ENCODE peak calls at places on chromosomes 4 and X, in eight cellular contexts. U is aorta, Q is globus pallidus, L is fibroblast of the conjunctiva, W is H9, C is A549, M is GOT3, F is cerebellar cortex. I is an unnamed sample.

GRCh38 chrX:10098235-10098819 is 58.4 kb upstream of the CLCN4 start:
- DNase-seq in F (no peak), M (no peak), L (no peak), C (no peak), U (no peak), Q (no peak), W (no peak), I (no peak)

GRCh38 chr4:168883513-168883912 is 126.5 kb downstream of the CBR4 start:
- DNase-seq in U (no peak), C (no peak), Q (no peak), M (no peak), L (no peak), W (no peak), F (no peak), I (no peak)

GRCh38 chr4:139808381-139809206 is 143.0 kb downstream of the MGST2 start:
- DNase-seq in L (no peak), Q (no peak), C (no peak), W (no peak), M (no peak), U (no peak), F (peak), I (no peak)

GRCh38 chr4:25694466-25694865 is 38.8 kb downstream of the SLC34A2 start:
- DNase-seq in Q (no peak), U (no peak), L (no peak), W (no peak), F (no peak), C (peak), M (no peak), I (peak)

GRCh38 chr4:83552924-83553323 is 17.0 kb downstream of the GPAT3 start:
- DNase-seq in Q (no peak), L (peak), U (no peak), F (no peak), C (peak), M (no peak), W (no peak), I (no peak)

GRCh38 chrX:45851434-45851991 is 650.8 kb upstream of the DIPK2B start:
- DNase-seq in W (peak), F (peak), U (peak), Q (no peak), L (no peak), C (peak), M (no peak), I (peak)

GRCh38 chr4:12146349-12146748 is 717.7 kb upstream of the HS3ST1 start:
- DNase-seq in M (no peak), Q (peak), W (no peak), U (no peak), L (no peak), F (no peak), C (no peak), I (no peak)

GRCh38 chr4:182925298-182925738 is 8.1 kb upstream of the DCTD start:
- DNase-seq in C (peak), F (peak), U (peak), L (peak), M (no peak), Q (peak), W (peak), I (peak)

GRCh38 chr4:83599183-83599582 is 63.3 kb downstream of the GPAT3 start:
- DNase-seq in C (peak), W (no peak), F (peak), L (peak), Q (no peak), U (no peak), M (no peak), I (peak)

GRCh38 chrX:97363843-97364242 is 480.1 kb downstream of the RPA4 start:
- DNase-seq in Q (no peak), F (no peak), M (no peak), L (no peak), C (no peak), W (no peak), U (no peak), I (no peak)

GRCh38 chr4:94426783-94427182 is 25.0 kb upstream of the PDLIM5 start:
- DNase-seq in W (no peak), Q (no peak), L (no peak), M (no peak), C (peak), F (no peak), U (no peak), I (no peak)

GRCh38 chr4:166318810-166319525 is 445.9 kb downstream of the TLL1 start:
- DNase-seq in L (no peak), Q (no peak), W (no peak), F (no peak), M (no peak), C (peak), U (no peak), I (no peak)

GRCh38 chr4:74413265-74413664 is 31.7 kb upstream of the AREG start:
- DNase-seq in M (no peak), L (no peak), Q (no peak), C (no peak), U (no peak), F (no peak), W (no peak), I (no peak)

GRCh38 chr4:1578968-1579833 is 104.9 kb downstream of the FAM53A start:
- DNase-seq in C (peak), F (peak), Q (peak), U (peak), L (peak), M (no peak), W (peak), I (no peak)

GRCh38 chr4:112813790-112814189 is 176.8 kb downstream of the LARP7 start:
- DNase-seq in U (no peak), M (no peak), L (no peak), F (no peak), W (no peak), C (no peak), Q (no peak), I (no peak)

GRCh38 chr4:55524844-55525571 is 21.7 kb downstream of the CLOCK start:
- DNase-seq in F (no peak), L (no peak), W (no peak), M (no peak), C (no peak), Q (no peak), U (no peak), I (no peak)

GRCh38 chr4:152258391-152258790 is 277.5 kb downstream of the FBXW7 start:
- DNase-seq in C (no peak), W (no peak), L (no peak), M (no peak), F (no peak), Q (no peak), U (no peak), I (no peak)

GRCh38 chr4:4782969-4783368 is 76.5 kb upstream of the MSX1 start:
- DNase-seq in Q (no peak), F (no peak), L (no peak), M (no peak), W (no peak), C (no peak), U (no peak), I (no peak)

GRCh38 chr4:164771088-164771487 is 17.2 kb downstream of the SMIM31 start:
- DNase-seq in C (no peak), W (no peak), U (no peak), M (no peak), F (no peak), Q (no peak), L (no peak), I (no peak)

GRCh38 chrX:6644411-6644810 is 109.5 kb upstream of the VCX3A start:
- DNase-seq in W (no peak), C (peak), L (no peak), Q (no peak), U (no peak), F (no peak), M (no peak), I (no peak)

GRCh38 chr4:111957131-111957530 is 188.1 kb upstream of the FAM241A start:
- DNase-seq in U (no peak), C (no peak), M (no peak), F (no peak), L (no peak), W (no peak), Q (no peak), I (no peak)

GRCh38 chr4:83109480-83110221 is 4.9 kb downstream of the PLAC8 start:
- DNase-seq in Q (no peak), C (peak), L (no peak), M (peak), U (peak), W (peak), F (no peak), I (no peak)

GRCh38 chr4:139144161-139144859 is 32.7 kb downstream of the ELF2 start:
- DNase-seq in L (peak), C (no peak), Q (no peak), F (no peak), W (peak), U (peak), M (no peak), I (no peak)

GRCh38 chr4:104169437-104169836 is 325.3 kb downstream of the CXXC4 start:
- DNase-seq in Q (no peak), U (no peak), F (no peak), W (no peak), L (no peak), C (no peak), M (no peak), I (no peak)

GRCh38 chr4:103904126-103904525 is 184.3 kb upstream of the TACR3 start:
- DNase-seq in L (no peak), W (no peak), M (no peak), F (no peak), Q (no peak), U (no peak), C (no peak), I (no peak)

GRCh38 chr4:139535852-139536234 is 20.2 kb downstream of the SETD7 start:
- DNase-seq in W (no peak), Q (no peak), F (no peak), L (no peak), U (no peak), C (no peak), M (no peak), I (no peak)

GRCh38 chrX:51420610-51421009 is 75.8 kb downstream of the NUDT11 start:
- DNase-seq in W (no peak), L (peak), M (no peak), C (peak), F (peak), Q (no peak), U (no peak), I (no peak)

GRCh38 chr4:168440442-168441264 is 39.6 kb downstream of the DDX60L start:
- DNase-seq in U (no peak), C (peak), L (no peak), Q (no peak), M (no peak), W (no peak), F (no peak), I (no peak)

GRCh38 chrX:118475903-118476302 is 19.7 kb upstream of the DOCK11 start:
- DNase-seq in L (no peak), U (no peak), C (no peak), F (no peak), Q (no peak), M (no peak), W (no peak), I (peak)

GRCh38 chr4:8076023-8076422 is 82.6 kb downstream of the ABLIM2 start:
- DNase-seq in L (no peak), Q (no peak), F (no peak), C (no peak), U (peak), M (no peak), W (no peak), I (no peak)

GRCh38 chrX:38959736-38960534 is 158.7 kb downstream of the MID1IP1 start:
- DNase-seq in C (no peak), F (no peak), Q (no peak), U (no peak), M (no peak), L (no peak), W (no peak), I (no peak)

GRCh38 chrX:6004529-6004928 is 224.1 kb downstream of the NLGN4X start:
- DNase-seq in L (no peak), W (no peak), M (no peak), Q (no peak), U (no peak), F (no peak), C (no peak), I (no peak)

GRCh38 chr4:158356331-158356730 is 146.0 kb downstream of the TMEM144 start:
- DNase-seq in U (no peak), L (no peak), Q (no peak), C (no peak), W (no peak), F (no peak), M (no peak), I (no peak)

I was measured in PC-9.